ENCODE peak calls at places on chromosome 18, in eight cellular contexts. K is A549; E is cardiac fibroblast; L is GM06990; N is CD4-positive, CD25-positive, alpha-beta regulatory T cell; G is dorsolateral prefrontal cortex; V is left ventricle myocardium inferior; M is K562. H is an unnamed sample.
A peak's percentile ranks its signal among the peaks of the same experiment; 100 is the strongest.

GRCh38 chr18:45571161-45571560 is 44.1 kb upstream of the SLC14A2 start:
- DNase-seq in K (no peak), E (no peak), L (no peak), N (no peak), G (no peak), V (no peak), M (no peak), H (no peak)

GRCh38 chr18:63730788-63731187 is 28.0 kb downstream of the SERPINB11 start:
- DNase-seq in K (peak; percentile 35), E (no peak), L (no peak), N (no peak), G (no peak), V (no peak), M (no peak), H (no peak)

GRCh38 chr18:75203456-75204261 is 5.3 kb downstream of the PTGR3 start:
- DNase-seq in K (no peak), E (no peak), L (no peak), N (no peak), G (peak; percentile 67), V (no peak), M (no peak), H (no peak)

GRCh38 chr18:60232541-60232940 is 140.0 kb downstream of the MC4R start:
- DNase-seq in K (peak; percentile 15), E (peak; percentile 39), L (no peak), N (no peak), G (no peak), V (no peak), M (no peak), H (no peak)

GRCh38 chr18:34709631-34710429 is at the start of gene DTNA:
- DNase-seq in K (no peak), E (peak; percentile 98), L (no peak), N (no peak), G (no peak), V (no peak), M (no peak), H (no peak)

GRCh38 chr18:13611058-13611615 is 115.2 kb downstream of the FAM210A start:
- DNase-seq in K (no peak), E (peak; percentile 45), L (peak; percentile 61), N (peak; percentile 21), G (peak; percentile 64), V (peak; percentile 67), M (no peak), H (peak; percentile 52)

GRCh38 chr18:13416848-13417247 is 198.3 kb downstream of the LDLRAD4 start:
- DNase-seq in K (no peak), E (no peak), L (no peak), N (no peak), G (no peak), V (no peak), M (no peak), H (no peak)

GRCh38 chr18:79942786-79943607 is 8.5 kb downstream of the SLC66A2 start:
- DNase-seq in K (no peak), E (no peak), L (no peak), N (no peak), G (peak; percentile 23), V (no peak), M (no peak), H (no peak)

GRCh38 chr18:41734917-41735316 is 220.1 kb upstream of the PIK3C3 start:
- DNase-seq in K (no peak), E (no peak), L (no peak), N (no peak), G (no peak), V (no peak), M (no peak), H (no peak)

GRCh38 chr18:53441761-53442414 is 782.6 kb downstream of the MBD2 start:
- DNase-seq in K (no peak), E (no peak), L (no peak), N (no peak), G (no peak), V (no peak), M (no peak), H (no peak)

GRCh38 chr18:47915229-47915628 is 15.2 kb downstream of the SMAD2 start:
- DNase-seq in K (no peak), E (no peak), L (no peak), N (no peak), G (no peak), V (no peak), M (no peak), H (no peak)

GRCh38 chr18:8800041-8800441 is 94.7 kb downstream of the MTCL1 start:
- DNase-seq in K (no peak), E (no peak), L (no peak), N (no peak), G (no peak), V (no peak), M (no peak), H (no peak)

GRCh38 chr18:31102941-31103340 is 720 bp upstream of the DSC2 start:
- DNase-seq in K (no peak), E (no peak), L (no peak), N (no peak), G (no peak), V (no peak), M (no peak), H (no peak)

GRCh38 chr18:60060578-60060977 is 160.8 kb downstream of the PMAIP1 start:
- DNase-seq in K (no peak), E (no peak), L (no peak), N (no peak), G (no peak), V (no peak), M (no peak), H (no peak)

GRCh38 chr18:12314586-12315305 is 6.7 kb downstream of the TUBB6 start:
- DNase-seq in K (no peak), E (no peak), L (no peak), N (no peak), G (no peak), V (no peak), M (no peak), H (no peak)

GRCh38 chr18:68803371-68803770 is 5.5 kb downstream of the CCDC102B start:
- DNase-seq in K (no peak), E (peak; percentile 94), L (no peak), N (no peak), G (no peak), V (peak; percentile 81), M (no peak), H (peak; percentile 50)

GRCh38 chr18:75162467-75162866 is 46.5 kb downstream of the PTGR3 start:
- DNase-seq in K (peak; percentile 7), E (peak; percentile 53), L (no peak), N (no peak), G (no peak), V (no peak), M (no peak), H (no peak)

GRCh38 chr18:44599409-44599808 is 81.3 kb upstream of the SETBP1 start:
- DNase-seq in K (no peak), E (no peak), L (no peak), N (no peak), G (peak; percentile 72), V (peak; percentile 18), M (no peak), H (no peak)

GRCh38 chr18:13218376-13219011 is at the start of gene LDLRAD4:
- DNase-seq in K (no peak), E (peak; percentile 2), L (no peak), N (peak; percentile 64), G (peak; percentile 47), V (peak; percentile 65), M (no peak), H (peak; percentile 47)

GRCh38 chr18:40738321-40738880 is 1216.6 kb upstream of the PIK3C3 start:
- DNase-seq in K (no peak), E (no peak), L (no peak), N (no peak), G (no peak), V (no peak), M (no peak), H (no peak)

GRCh38 chr18:8947576-8947975 is 154.9 kb upstream of the NDUFV2 start:
- DNase-seq in K (no peak), E (peak; percentile 28), L (no peak), N (no peak), G (no peak), V (no peak), M (no peak), H (no peak)

GRCh38 chr18:61666876-61667590 is 225.8 kb downstream of the RNF152 start:
- DNase-seq in K (no peak), E (no peak), L (no peak), N (no peak), G (no peak), V (no peak), M (no peak), H (no peak)

DNA sequence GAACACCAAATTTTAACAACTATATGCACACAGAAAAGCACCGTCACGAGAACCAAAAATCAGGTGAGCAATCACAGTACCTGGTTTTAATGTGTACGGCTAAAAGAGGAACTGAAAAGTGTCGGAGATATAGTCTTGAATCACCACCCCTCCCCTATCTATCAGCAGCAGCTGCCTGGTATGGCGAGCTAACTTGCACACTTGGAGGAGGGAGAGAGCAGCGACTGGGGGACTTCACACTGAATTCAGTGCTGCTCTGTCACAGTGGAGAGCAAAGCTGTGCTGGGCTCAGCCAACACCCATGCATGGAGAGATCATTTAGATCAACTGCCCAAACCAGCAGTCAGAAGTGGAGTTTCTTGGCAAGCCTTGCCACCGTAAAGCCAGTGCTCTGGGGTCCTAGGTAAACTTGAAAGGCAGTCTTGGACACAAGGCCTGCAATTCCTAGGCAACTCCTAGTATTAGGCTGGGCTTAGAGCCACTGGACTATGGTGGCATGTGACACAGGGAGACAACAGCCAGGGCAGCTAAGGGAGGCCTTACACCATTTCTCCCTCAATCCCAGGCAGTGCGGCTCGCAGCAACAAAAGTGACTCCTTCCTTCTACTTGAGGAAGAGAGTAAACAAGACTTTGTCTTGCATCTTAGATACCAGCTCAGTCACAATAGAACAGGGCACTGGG is 89.2 kb upstream of the CD226 start:
- DNase-seq in K (no peak), E (no peak), L (peak; percentile 62), N (no peak), G (no peak), V (no peak), M (peak; percentile 42), H (no peak)
- H3K4me3 ChIP-seq in K (no peak overlapping the region), E (no peak overlapping the region), L (no peak overlapping the region), N (no peak overlapping the region), G (no peak overlapping the region), V (no peak overlapping the region), M (no peak overlapping the region), H (no peak overlapping the region)

GRCh38 chr18:58196164-58196563 is 152.1 kb downstream of the NEDD4L start:
- DNase-seq in K (no peak), E (peak; percentile 59), L (no peak), N (no peak), G (no peak), V (no peak), M (no peak), H (no peak)
- H3K4me3 ChIP-seq in K (no peak overlapping the region), E (no peak overlapping the region), L (no peak overlapping the region), N (peak overlapping the region; percentile 77), G (peak overlapping the region; percentile 31), V (peak overlapping the region; percentile 64), M (no peak overlapping the region), H (peak overlapping the region; percentile 32)

GRCh38 chr18:21597616-21598015 is 2.9 kb downstream of the ESCO1 start:
- DNase-seq in K (no peak), E (no peak), L (no peak), N (no peak), G (no peak), V (no peak), M (no peak), H (no peak)
- H3K4me3 ChIP-seq in K (no peak overlapping the region), E (no peak overlapping the region), L (no peak overlapping the region), N (peak overlapping the region; percentile 28), G (no peak overlapping the region), V (no peak overlapping the region), M (peak overlapping the region; percentile 97), H (no peak overlapping the region)

DNA sequence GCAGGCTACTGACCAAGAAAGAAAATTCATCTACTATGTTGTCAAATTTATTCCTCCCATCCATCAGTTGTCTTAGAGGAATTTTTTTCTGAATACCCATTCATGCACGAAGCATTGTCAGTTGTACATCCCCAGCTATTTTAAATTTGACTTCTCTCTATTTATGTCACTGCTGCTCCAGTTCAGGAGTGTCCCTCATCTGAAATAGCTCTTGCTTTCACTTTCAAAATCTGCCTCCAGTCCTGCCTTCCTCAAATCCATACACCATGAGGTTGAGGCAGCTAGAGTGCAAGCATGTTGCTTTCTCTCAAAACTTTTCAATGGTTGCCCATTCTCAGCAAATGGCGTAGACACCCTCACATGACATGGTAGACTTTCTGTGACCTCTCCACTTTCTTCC is 335.4 kb upstream of the CDH2 start:
- DNase-seq in K (no peak), E (peak; percentile 10), L (no peak), N (no peak), G (no peak), V (no peak), M (no peak), H (no peak)
- H3K4me3 ChIP-seq in K (no peak overlapping the region), E (no peak overlapping the region), L (no peak overlapping the region), N (no peak overlapping the region), G (no peak overlapping the region), V (peak overlapping the region; percentile 39), M (no peak overlapping the region), H (no peak overlapping the region)

H was measured in uterus.